ENCODE peak calls at places on chromosomes 4 and X, in ten cellular contexts. B, F, P, N, G, K, M, V, Z and W are unnamed samples. For H3K4me1, the result is how much of the 10 kb centered on the place peaks cover.

GRCh38 chr4:14667624-14668295 is 334.5 kb upstream of the CPEB2 start:
- DNase-seq in B (peak), F (no peak), P (no peak), N (no peak), G (no peak), K (no peak), M (no peak), V (no peak), Z (no peak), W (no peak)

GRCh38 chr4:111274486-111274885 is 651.6 kb upstream of the PITX2 start:
- DNase-seq in B (no peak), F (no peak), P (no peak), N (no peak), G (no peak), K (no peak), M (no peak), V (no peak), Z (peak), W (no peak)

GRCh38 chrX:109687903-109688302 is 45.2 kb downstream of the ACSL4 start:
- DNase-seq in B (no peak), F (no peak), P (no peak), N (no peak), G (no peak), K (no peak), M (no peak), V (no peak), Z (no peak), W (no peak)

GRCh38 chr4:32562010-32562409 is 1841.8 kb downstream of the PCDH7 start:
- DNase-seq in B (peak), F (no peak), P (no peak), N (peak), G (no peak), K (no peak), M (no peak), V (no peak), Z (no peak), W (no peak)

GRCh38 chr4:25810016-25810415 is 52.8 kb downstream of the SEL1L3 start:
- DNase-seq in B (no peak), F (no peak), P (no peak), N (no peak), G (no peak), K (no peak), M (no peak), V (no peak), Z (no peak), W (no peak)

GRCh38 chr4:70203601-70204000 is 8.1 kb downstream of the ODAM start:
- DNase-seq in B (no peak), F (no peak), P (no peak), N (no peak), G (no peak), K (no peak), M (no peak), V (no peak), Z (no peak), W (no peak)

GRCh38 chr4:15914291-15914690 is 24.2 kb downstream of the FGFBP1 start:
- DNase-seq in B (no peak), F (no peak), P (no peak), N (no peak), G (no peak), K (no peak), M (no peak), V (no peak), Z (peak), W (no peak)

GRCh38 chrX:95836517-95836916 is 848.1 kb upstream of the DIAPH2 start:
- DNase-seq in B (no peak), F (no peak), P (no peak), N (no peak), G (no peak), K (no peak), M (no peak), V (no peak), Z (no peak), W (no peak)

GRCh38 chr4:188714488-188714887 is 575.2 kb downstream of the TRIML1 start:
- DNase-seq in B (no peak), F (no peak), P (no peak), N (no peak), G (no peak), K (no peak), M (no peak), V (no peak), Z (no peak), W (no peak)

GRCh38 chrX:100905620-100906019 is 23.1 kb downstream of the XKRX start:
- DNase-seq in B (no peak), F (no peak), P (no peak), N (no peak), G (no peak), K (no peak), M (no peak), V (no peak), Z (no peak), W (no peak)

GRCh38 chrX:100904433-100904832 is 24.3 kb downstream of the XKRX start:
- DNase-seq in B (no peak), F (no peak), P (no peak), N (no peak), G (no peak), K (no peak), M (no peak), V (no peak), Z (no peak), W (no peak)
- H3K4me1 ChIP-seq in B (under half), F (under half), P (under half), N (under half), G (under half), K (under half), M (under half), V (under half), Z (under half), W (under half)

DNA sequence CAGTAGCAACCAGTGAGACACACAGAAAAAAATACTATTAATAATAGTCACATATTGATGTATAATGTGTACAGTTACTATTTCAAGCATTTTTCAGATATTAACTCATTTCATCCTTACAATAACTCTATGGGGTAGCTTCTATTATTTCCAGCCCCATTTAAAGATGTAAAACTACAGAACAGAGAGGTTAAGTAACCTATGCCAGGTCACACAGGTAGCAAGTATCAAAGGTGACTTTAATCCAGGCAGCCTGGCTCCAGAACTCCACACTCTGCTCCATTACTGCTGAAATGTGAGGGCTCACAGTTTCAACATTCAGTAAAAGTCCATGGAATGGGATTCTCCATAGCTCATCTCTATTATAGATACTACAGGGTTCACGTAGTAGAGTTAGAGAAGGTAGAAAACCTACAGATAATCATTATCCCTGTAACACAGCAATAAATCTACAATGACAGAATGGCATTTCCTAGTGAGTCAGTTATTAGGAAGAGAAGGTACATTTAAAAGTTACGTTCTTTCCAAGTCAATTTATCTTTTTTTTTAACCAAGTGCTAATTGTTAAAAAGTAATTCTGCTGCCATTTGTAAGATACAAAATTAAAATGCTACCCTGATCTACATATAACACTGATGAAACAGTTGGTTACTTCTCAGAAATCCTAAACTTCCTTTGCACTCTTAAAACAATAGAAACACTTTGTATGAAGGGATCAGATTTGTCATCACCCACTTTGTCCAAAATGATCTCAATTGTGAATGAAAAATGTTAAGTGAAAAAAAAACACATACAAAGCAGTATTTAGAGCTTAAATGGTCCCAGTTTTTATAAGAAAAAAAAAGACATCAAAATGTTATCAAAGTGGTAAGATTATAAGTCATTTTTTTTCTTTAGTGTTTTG is 18.7 kb downstream of the RELL1 start:
- DNase-seq in B (no peak), F (no peak), P (no peak), N (no peak), G (no peak), K (no peak), M (no peak), V (no peak), Z (no peak), W (no peak)
- H3K4me1 ChIP-seq in B (under half), F (under half), P (under half), N (under half), G (under half), K (under half), M (under half), V (under half), Z (under half), W (under half)

GRCh38 chr4:168610911-168611530 is 114.2 kb downstream of the PALLD start:
- DNase-seq in B (no peak), F (no peak), P (no peak), N (no peak), G (no peak), K (no peak), M (no peak), V (no peak), Z (no peak), W (no peak)
- H3K4me1 ChIP-seq in B (half or more), F (under half), P (under half), N (under half), G (under half), K (under half), M (under half), V (under half), Z (under half), W (under half)

GRCh38 chr4:53586121-53586816 is 5.0 kb downstream of the LNX1 start:
- DNase-seq in B (peak), F (no peak), P (no peak), N (no peak), G (no peak), K (no peak), M (no peak), V (no peak), Z (peak), W (no peak)
- H3K4me1 ChIP-seq in B (under half), F (under half), P (under half), N (under half), G (under half), K (under half), M (under half), V (under half), Z (under half), W (under half)

GRCh38 chr4:6271206-6271605 is 1.6 kb downstream of the WFS1 start:
- DNase-seq in B (no peak), F (no peak), P (no peak), N (no peak), G (no peak), K (no peak), M (no peak), V (no peak), Z (no peak), W (no peak)
- H3K4me1 ChIP-seq in B (under half), F (under half), P (under half), N (under half), G (under half), K (under half), M (under half), V (under half), Z (under half), W (half or more)

GRCh38 chr4:94721310-94721709 is 36.4 kb upstream of the BMPR1B start:
- DNase-seq in B (no peak), F (no peak), P (no peak), N (no peak), G (no peak), K (no peak), M (no peak), V (no peak), Z (no peak), W (no peak)

GRCh38 chr4:94722748-94723147 is 35.0 kb upstream of the BMPR1B start:
- DNase-seq in B (no peak), F (no peak), P (no peak), N (no peak), G (no peak), K (no peak), M (no peak), V (no peak), Z (no peak), W (no peak)

GRCh38 chr4:94726524-94727123 is 31.1 kb upstream of the BMPR1B start:
- DNase-seq in B (no peak), F (no peak), P (no peak), N (no peak), G (peak), K (no peak), M (no peak), V (no peak), Z (no peak), W (no peak)

GRCh38 chr4:94722270-94722669 is 35.5 kb upstream of the BMPR1B start:
- DNase-seq in B (no peak), F (no peak), P (no peak), N (no peak), G (no peak), K (no peak), M (no peak), V (no peak), Z (no peak), W (no peak)

DNA sequence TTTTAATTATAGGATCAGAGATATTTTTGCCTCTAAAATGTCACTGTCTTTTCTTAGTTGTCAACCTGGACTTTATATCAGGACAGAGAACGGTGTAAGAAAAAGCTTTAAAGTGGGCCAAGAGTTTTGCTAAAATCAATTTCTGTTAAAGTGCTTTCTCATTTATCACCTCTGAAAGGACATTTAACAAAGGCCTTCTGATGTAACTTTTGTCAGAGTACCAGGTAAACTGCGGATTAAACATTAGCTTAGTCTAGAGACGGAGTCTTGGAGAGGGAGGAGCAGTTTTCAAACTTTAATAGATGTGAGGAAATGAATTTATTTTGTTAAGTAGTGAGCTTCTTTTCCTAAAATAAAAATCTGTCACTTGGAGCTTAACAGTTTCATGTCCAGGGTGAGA is 33.7 kb upstream of the BMPR1B start:
- DNase-seq in B (no peak), F (no peak), P (no peak), N (no peak), G (no peak), K (no peak), M (no peak), V (no peak), Z (no peak), W (no peak)
- H3K4me1 ChIP-seq in B (under half), F (under half), P (under half), N (under half), G (under half), K (under half), M (under half), V (under half), Z (under half), W (under half)

GRCh38 chr4:8591626-8592365 is 769 bp upstream of the CPZ start:
- DNase-seq in B (no peak), F (no peak), P (no peak), N (no peak), G (peak), K (no peak), M (no peak), V (no peak), Z (no peak), W (no peak)
- H3K4me1 ChIP-seq in B (under half), F (under half), P (under half), N (under half), G (under half), K (under half), M (under half), V (under half), Z (under half), W (under half)

DNA sequence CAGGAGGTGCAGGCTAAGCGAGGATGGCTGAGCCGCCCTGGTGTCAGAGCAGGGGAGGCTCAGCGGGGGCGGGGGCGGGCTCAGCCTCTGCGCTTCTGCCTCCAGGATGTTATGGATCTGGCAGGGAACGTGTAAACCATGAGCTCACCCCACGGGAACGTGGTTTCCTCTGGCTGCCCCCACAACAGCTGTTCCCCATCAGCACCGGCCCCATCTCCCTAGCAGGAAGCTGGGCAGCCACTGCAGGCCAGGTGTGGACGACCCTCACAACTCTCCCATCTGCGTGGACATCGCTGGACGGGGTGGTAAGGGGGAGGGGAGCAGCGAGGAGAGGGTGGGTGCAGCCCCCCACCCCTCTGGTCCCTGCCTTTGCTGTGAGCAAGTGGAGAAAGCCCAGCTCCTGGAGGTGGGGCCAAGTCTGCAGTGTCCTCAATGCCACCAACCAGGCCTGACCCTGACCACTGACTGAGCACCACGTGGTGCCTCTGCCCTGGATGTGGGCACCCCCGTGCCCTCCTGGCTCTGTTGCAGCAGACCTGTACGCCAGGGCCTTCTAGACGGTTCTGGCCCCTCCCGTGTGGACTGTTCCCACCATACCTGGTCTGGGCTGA is 28.1 kb upstream of the SPON2 start:
- DNase-seq in B (peak), F (peak), P (no peak), N (peak), G (no peak), K (peak), M (no peak), V (no peak), Z (peak), W (peak)
- H3K4me1 ChIP-seq in B (under half), F (under half), P (under half), N (under half), G (under half), K (under half), M (under half), V (half or more), Z (under half), W (under half)

GRCh38 chr4:173174184-173175156 is 5.9 kb downstream of the GALNT7 start:
- DNase-seq in B (no peak), F (no peak), P (no peak), N (peak), G (no peak), K (no peak), M (no peak), V (no peak), Z (no peak), W (no peak)
- H3K4me1 ChIP-seq in B (half or more), F (under half), P (under half), N (under half), G (half or more), K (under half), M (under half), V (under half), Z (under half), W (under half)